ENCODE peak calls at places on chromosomes 1 and 21, in four cellular contexts. D, K, U and X are unnamed samples.

GRCh38 chr1:118039170-118039569 is 109.6 kb downstream of the WDR3 start:
- DNase-seq in D (no peak), K (no peak), U (no peak), X (no peak)

GRCh38 chr1:53557830-53558784 is 98.9 kb downstream of the DMRTB1 start:
- DNase-seq in D (peak; percentile 11), K (no peak), U (no peak), X (no peak)

GRCh38 chr1:44327679-44328491 is 27.2 kb downstream of the ERI3 start:
- DNase-seq in D (peak; percentile 31), K (peak; percentile 27), U (peak; percentile 86), X (no peak)

GRCh38 chr1:155091071-155092051 is 12.7 kb downstream of the EFNA3 start:
- DNase-seq in D (peak; percentile 94), K (peak; percentile 83), U (peak; percentile 78), X (no peak)

GRCh38 chr1:174469687-174470086 is 21.9 kb downstream of the GPR52 start:
- DNase-seq in D (no peak), K (no peak), U (no peak), X (no peak)

GRCh38 chr1:10540277-10541005 is 65.7 kb downstream of the PEX14 start:
- DNase-seq in D (no peak), K (no peak), U (no peak), X (no peak)

GRCh38 chr1:233151850-233152249 is 143.7 kb downstream of the PCNX2 start:
- DNase-seq in D (no peak), K (no peak), U (no peak), X (no peak)

GRCh38 chr1:168405931-168406330 is 125.3 kb downstream of the TBX19 start:
- DNase-seq in D (no peak), K (no peak), U (no peak), X (no peak)

GRCh38 chr1:14415396-14415795 is 183.1 kb upstream of the KAZN start:
- DNase-seq in D (peak; percentile 77), K (peak; percentile 37), U (no peak), X (no peak)

DNA sequence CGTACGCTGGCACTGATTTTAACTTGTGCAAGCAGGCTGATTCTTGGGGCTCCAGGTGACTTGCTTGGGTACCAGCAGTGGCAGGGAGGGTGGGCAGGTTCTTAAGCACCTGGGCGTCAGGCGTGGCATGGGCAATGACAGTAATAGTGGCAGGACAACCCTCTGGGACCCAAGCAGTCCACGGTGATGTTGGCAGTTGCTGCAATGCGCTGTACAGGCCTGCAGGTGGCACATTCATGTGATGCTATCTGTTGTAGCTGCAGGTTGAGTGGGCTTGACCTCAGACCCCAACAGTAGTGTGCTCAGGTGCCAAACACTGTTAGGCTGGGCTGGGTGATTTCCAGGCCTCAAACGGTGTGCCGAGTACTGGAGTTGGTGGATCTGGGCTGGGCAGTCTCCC is 10.2 kb upstream of the OR10J4 start:
- DNase-seq in D (peak; percentile 65), K (no peak), U (no peak), X (no peak)
- TF ChIP-seq CBFB in D (no peak), K (no peak), U (no peak), X (no peak)

GRCh38 chr1:8382051-8382505 is 64.2 kb downstream of the SLC45A1 start:
- DNase-seq in D (no peak), K (no peak), U (no peak), X (no peak)
- TF ChIP-seq CBFB in D (no peak), K (no peak), U (no peak), X (no peak)

DNA sequence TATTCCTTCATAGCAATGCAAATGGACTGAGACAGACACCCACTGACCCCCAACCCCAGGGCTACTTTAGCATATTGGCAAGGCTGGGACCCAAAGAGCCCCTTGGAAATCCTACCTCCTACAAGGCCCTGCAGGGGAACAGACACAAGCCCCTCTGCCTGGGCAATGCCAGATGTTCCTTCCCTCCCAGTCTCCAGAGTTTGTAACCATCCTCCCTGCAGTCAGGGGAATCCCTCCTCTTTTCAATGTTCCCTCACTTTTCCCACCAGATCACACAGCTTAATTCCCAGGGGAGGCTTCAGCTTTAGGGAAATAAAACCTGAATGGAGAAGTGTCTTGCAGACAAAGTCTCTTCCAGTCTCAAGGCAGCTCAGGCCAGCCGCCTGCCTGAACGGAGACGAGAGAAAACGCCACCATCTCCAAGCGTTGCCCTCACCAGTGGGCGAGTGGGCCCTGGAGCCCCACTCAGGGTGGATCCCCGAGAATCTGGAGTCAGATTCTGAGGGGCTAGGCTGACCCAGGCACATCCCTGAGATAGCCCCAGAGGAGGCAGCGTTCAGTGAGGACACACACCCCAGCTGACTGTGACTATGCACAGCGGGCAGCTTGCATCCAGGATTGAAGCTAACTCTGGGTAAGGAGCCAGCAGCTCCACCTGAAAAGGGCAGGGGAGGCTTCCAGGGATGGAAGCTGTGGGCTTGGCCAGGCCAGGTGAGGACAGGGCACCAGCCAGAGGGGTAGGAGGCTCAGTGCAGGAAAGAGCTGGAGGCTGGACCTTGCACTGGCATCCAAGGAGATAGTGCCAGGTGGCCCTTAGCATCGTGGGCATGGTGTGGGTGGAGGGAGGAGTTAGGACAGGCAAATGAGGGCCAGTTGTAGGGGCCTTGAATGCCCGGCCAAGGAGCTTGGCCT is 44.0 kb upstream of the ZC3H12A start:
- DNase-seq in D (no peak), K (no peak), U (no peak), X (no peak)
- TF ChIP-seq CBFB in D (no peak), K (no peak), U (no peak), X (no peak)

GRCh38 chr1:41889506-41890414 is 29.0 kb downstream of the HIVEP3 start:
- DNase-seq in D (no peak), K (no peak), U (no peak), X (no peak)
- TF ChIP-seq CBFB in D (no peak), K (no peak), U (no peak), X (no peak)

DNA sequence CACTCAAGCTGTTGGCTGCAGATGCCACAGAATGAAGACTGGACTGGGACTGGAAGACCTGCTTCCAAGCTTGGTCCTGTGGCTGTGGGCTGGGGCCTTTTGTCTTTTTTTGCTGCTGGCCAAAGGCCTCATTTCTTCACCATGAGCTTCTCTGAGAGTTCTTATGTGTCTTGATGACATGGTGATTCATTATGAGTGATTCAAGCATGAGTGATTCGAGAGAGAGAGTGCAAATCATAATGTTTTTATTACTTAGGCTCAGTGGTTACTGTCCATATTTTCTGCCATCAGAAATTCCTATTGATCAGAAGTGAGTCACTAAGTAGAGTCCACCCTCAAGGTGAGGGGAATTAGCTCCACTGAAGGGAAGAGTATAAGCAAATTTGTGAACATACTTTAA is 94.0 kb downstream of the PCP4 start:
- DNase-seq in D (no peak), K (no peak), U (no peak), X (no peak)
- TF ChIP-seq CBFB in D (no peak), K (no peak), U (no peak), X (no peak)

GRCh38 chr1:210076620-210077019 is 138.6 kb downstream of the SYT14 start:
- DNase-seq in D (no peak), K (no peak), U (no peak), X (no peak)

GRCh38 chr1:210072891-210073509 is 135.0 kb downstream of the SYT14 start:
- DNase-seq in D (no peak), K (no peak), U (no peak), X (no peak)

GRCh38 chr1:210070531-210070930 is 132.5 kb downstream of the SYT14 start:
- DNase-seq in D (no peak), K (no peak), U (no peak), X (no peak)

GRCh38 chr1:210072129-210072528 is 134.1 kb downstream of the SYT14 start:
- DNase-seq in D (no peak), K (no peak), U (no peak), X (no peak)

GRCh38 chr1:210074904-210075303 is 136.9 kb downstream of the SYT14 start:
- DNase-seq in D (no peak), K (no peak), U (no peak), X (no peak)
- TF ChIP-seq CBFB in D (no peak), K (no peak), U (no peak), X (no peak)